ENCODE peak calls at places on chromosomes 3 and 15, in seven cellular contexts. H is AG09319, V is RWPE1, U is glutamatergic neuron, G is AG10803, O is choroid plexus epithelial cell, X is lower leg skin. B is an unnamed sample.

GRCh38 chr3:64488938-64489337 is 198.9 kb downstream of the ADAMTS9 start:
- DNase-seq in H (no peak), V (no peak), U (peak; percentile 20), G (no peak), O (no peak), X (no peak), B (no peak)

GRCh38 chr15:83108266-83109219 is 1.1 kb downstream of the TM6SF1 start:
- DNase-seq in H (no peak), V (no peak), U (no peak), G (peak; percentile 41), O (peak; percentile 90), X (peak; percentile 53), B (peak; percentile 62)

GRCh38 chr3:161014997-161015749 is 90.0 kb downstream of the B3GALNT1 start:
- DNase-seq in H (no peak), V (no peak), U (peak; percentile 21), G (no peak), O (no peak), X (no peak), B (no peak)

GRCh38 chr3:13673207-13673606 is 124.3 kb downstream of the FBLN2 start:
- DNase-seq in H (no peak), V (no peak), U (no peak), G (no peak), O (peak; percentile 20), X (no peak), B (no peak)

GRCh38 chr15:84817461-84818081 is 415 bp downstream of the ALPK3 start:
- DNase-seq in H (no peak), V (no peak), U (no peak), G (no peak), O (no peak), X (no peak), B (peak; percentile 47)

GRCh38 chr3:181230258-181230657 is 240.7 kb upstream of the DNAJC19 start:
- DNase-seq in H (no peak), V (no peak), U (no peak), G (no peak), O (no peak), X (no peak), B (no peak)

GRCh38 chr15:22956257-22956979 is 23.8 kb downstream of the CYFIP1 start:
- DNase-seq in H (no peak), V (no peak), U (peak; percentile 67), G (no peak), O (peak; percentile 43), X (no peak), B (no peak)

GRCh38 chr3:158220575-158220974 is 110.7 kb downstream of the RSRC1 start:
- DNase-seq in H (no peak), V (no peak), U (no peak), G (no peak), O (peak; percentile 27), X (no peak), B (no peak)

GRCh38 chr3:129581623-129582022 is 24.9 kb downstream of the PLXND1 start:
- DNase-seq in H (no peak), V (no peak), U (no peak), G (no peak), O (no peak), X (no peak), B (no peak)

GRCh38 chr15:84079885-84080777 is 155.4 kb upstream of the GOLGA6L4 start:
- DNase-seq in H (no peak), V (peak; percentile 5), U (peak; percentile 78), G (peak; percentile 5), O (peak; percentile 33), X (no peak), B (peak; percentile 67)

GRCh38 chr15:31329640-31330010 is 3.0 kb downstream of the KLF13 start:
- DNase-seq in H (no peak), V (no peak), U (no peak), G (no peak), O (no peak), X (no peak), B (no peak)

GRCh38 chr15:64507293-64507802 is 47.0 kb downstream of the ZNF609 start:
- DNase-seq in H (no peak), V (no peak), U (peak; percentile 35), G (peak; percentile 70), O (peak; percentile 96), X (peak; percentile 48), B (peak; percentile 59)

GRCh38 chr3:71173421-71173975 is 410.0 kb downstream of the FOXP1 start:
- DNase-seq in H (peak; percentile 59), V (no peak), U (no peak), G (peak; percentile 92), O (no peak), X (no peak), B (no peak)

GRCh38 chr3:150129181-150129580 is 158.5 kb upstream of the PFN2 start:
- DNase-seq in H (no peak), V (no peak), U (no peak), G (no peak), O (peak; percentile 50), X (no peak), B (no peak)

GRCh38 chr15:67781907-67782559 is 43.3 kb upstream of the SKOR1 start:
- DNase-seq in H (no peak), V (no peak), U (no peak), G (no peak), O (no peak), X (no peak), B (no peak)

GRCh38 chr3:81580399-81580798 is 181.0 kb downstream of the GBE1 start:
- DNase-seq in H (no peak), V (no peak), U (no peak), G (no peak), O (no peak), X (no peak), B (no peak)

GRCh38 chr15:64229129-64229724 is 66.4 kb upstream of the PPIB start:
- DNase-seq in H (no peak), V (no peak), U (no peak), G (no peak), O (no peak), X (no peak), B (no peak)

GRCh38 chr15:51970981-51971352 is 611 bp downstream of the LEO1 start:
- DNase-seq in H (no peak), V (peak; percentile 32), U (no peak), G (peak; percentile 11), O (no peak), X (no peak), B (peak; percentile 37)

GRCh38 chr3:141237701-141238521 is 6.3 kb downstream of the PXYLP1 start:
- DNase-seq in H (no peak), V (no peak), U (no peak), G (no peak), O (no peak), X (no peak), B (no peak)

GRCh38 chr15:80572337-80572736 is 122.8 kb upstream of the ABHD17C start:
- DNase-seq in H (no peak), V (no peak), U (no peak), G (no peak), O (no peak), X (no peak), B (no peak)

GRCh38 chr3:178532414-178532813 is 3.8 kb upstream of the KCNMB2 start:
- DNase-seq in H (no peak), V (no peak), U (no peak), G (no peak), O (no peak), X (no peak), B (no peak)

GRCh38 chr15:81351651-81352050 is 22.4 kb downstream of the TMC3 start:
- DNase-seq in H (no peak), V (no peak), U (no peak), G (no peak), O (no peak), X (no peak), B (no peak)

GRCh38 chr3:97764186-97765055 is at the start of gene ARL6:
- DNase-seq in H (peak; percentile 41), V (peak; percentile 77), U (peak; percentile 83), G (peak; percentile 81), O (peak; percentile 88), X (peak; percentile 69), B (peak; percentile 80)
- TF ChIP-seq CTCF in H (peak; percentile 23), V (peak; percentile 13), U (no peak), G (peak; percentile 38), O (peak; percentile 36), X (no peak), B (no peak)

DNA sequence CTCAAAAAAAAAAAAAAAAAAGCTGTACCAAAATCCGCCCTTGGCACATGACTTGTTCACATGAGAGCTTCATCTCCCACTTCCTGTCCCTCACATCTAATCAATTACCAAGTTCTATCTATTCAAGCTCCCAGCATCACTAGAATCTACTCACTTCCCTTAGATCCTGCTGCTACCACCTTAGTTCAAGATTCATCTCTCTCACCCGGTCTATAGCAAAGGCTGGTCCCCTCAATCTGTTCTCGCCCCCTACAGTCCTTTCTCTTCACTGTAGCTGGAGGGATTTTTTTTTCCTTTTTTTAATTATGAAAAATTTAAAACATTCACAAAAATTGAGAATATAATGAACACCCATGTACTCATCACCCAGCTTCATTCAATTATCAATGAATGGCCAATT is 16.7 kb upstream of the GPR160 start:
- DNase-seq in H (no peak), V (no peak), U (no peak), G (no peak), O (peak; percentile 35), X (no peak), B (no peak)
- TF ChIP-seq CTCF in H (no peak), V (no peak), U (no peak), G (no peak), O (peak; percentile 53), X (no peak), B (no peak)

GRCh38 chr3:113890256-113890900 is 51.8 kb downstream of the GRAMD1C start:
- DNase-seq in H (no peak), V (no peak), U (no peak), G (no peak), O (no peak), X (no peak), B (no peak)
- TF ChIP-seq CTCF in H (no peak), V (no peak), U (no peak), G (no peak), O (no peak), X (no peak), B (no peak)

GRCh38 chr15:27679621-27680521 is 419.2 kb downstream of the OCA2 start:
- DNase-seq in H (no peak), V (no peak), U (no peak), G (no peak), O (peak; percentile 20), X (no peak), B (no peak)

GRCh38 chr15:27679203-27679602 is 419.9 kb downstream of the OCA2 start:
- DNase-seq in H (no peak), V (no peak), U (no peak), G (no peak), O (no peak), X (no peak), B (no peak)

GRCh38 chr15:27683126-27683525 is 416.0 kb downstream of the OCA2 start:
- DNase-seq in H (no peak), V (no peak), U (no peak), G (no peak), O (no peak), X (no peak), B (no peak)

GRCh38 chr15:27677951-27678350 is 421.2 kb downstream of the OCA2 start:
- DNase-seq in H (no peak), V (no peak), U (no peak), G (no peak), O (no peak), X (no peak), B (no peak)

GRCh38 chr15:27681038-27681437 is 418.1 kb downstream of the OCA2 start:
- DNase-seq in H (no peak), V (no peak), U (no peak), G (no peak), O (peak; percentile 15), X (no peak), B (no peak)
- TF ChIP-seq CTCF in H (no peak), V (no peak), U (no peak), G (no peak), O (peak; percentile 59), X (no peak), B (no peak)

B was measured in GM13976.